ENCODE peak calls at places on chromosomes 2 and 18, in five cellular contexts. One of them, this sample, is unnamed.

GRCh38 chr18:63736856-63737255 is 34.1 kb downstream of the SERPINB11 start:
- DNase-seq in amniotic stem cell: no peak
- DNase-seq in stimulated activated CD8-positive, alpha-beta memory T cell treated with anti-CD3 and anti-CD28 coated beads, Interleukin-7, amount 100 ng/mL, for 1 hour: no peak
- DNase-seq in globus pallidus: no peak
- DNase-seq in H7: no peak
- DNase-seq in this sample: no peak

GRCh38 chr2:108383146-108383830 is 5.5 kb downstream of the SULT1C4 start:
- DNase-seq in globus pallidus: no peak
- DNase-seq in amniotic stem cell: no peak
- DNase-seq in stimulated activated CD8-positive, alpha-beta memory T cell treated with anti-CD3 and anti-CD28 coated beads, Interleukin-7, amount 100 ng/mL, for 1 hour: no peak
- DNase-seq in H7: peak
- DNase-seq in this sample: no peak

GRCh38 chr2:67290451-67290991 is 106.6 kb upstream of the ETAA1 start:
- DNase-seq in globus pallidus: no peak
- DNase-seq in stimulated activated CD8-positive, alpha-beta memory T cell treated with anti-CD3 and anti-CD28 coated beads, Interleukin-7, amount 100 ng/mL, for 1 hour: no peak
- DNase-seq in amniotic stem cell: no peak
- DNase-seq in H7: no peak
- DNase-seq in this sample: no peak

GRCh38 chr2:230060672-230061293 is 7.9 kb downstream of the SLC16A14 start:
- DNase-seq in globus pallidus: no peak
- DNase-seq in amniotic stem cell: no peak
- DNase-seq in stimulated activated CD8-positive, alpha-beta memory T cell treated with anti-CD3 and anti-CD28 coated beads, Interleukin-7, amount 100 ng/mL, for 1 hour: no peak
- DNase-seq in H7: no peak
- DNase-seq in this sample: no peak

GRCh38 chr18:24293254-24293653 is 104.4 kb downstream of the OSBPL1A start:
- DNase-seq in H7: no peak
- DNase-seq in stimulated activated CD8-positive, alpha-beta memory T cell treated with anti-CD3 and anti-CD28 coated beads, Interleukin-7, amount 100 ng/mL, for 1 hour: no peak
- DNase-seq in globus pallidus: no peak
- DNase-seq in amniotic stem cell: no peak
- DNase-seq in this sample: no peak

GRCh38 chr2:235378261-235378660 is 115.6 kb upstream of the AGAP1 start:
- DNase-seq in amniotic stem cell: no peak
- DNase-seq in globus pallidus: peak
- DNase-seq in stimulated activated CD8-positive, alpha-beta memory T cell treated with anti-CD3 and anti-CD28 coated beads, Interleukin-7, amount 100 ng/mL, for 1 hour: no peak
- DNase-seq in H7: no peak
- DNase-seq in this sample: no peak

GRCh38 chr18:14949800-14950415 is 201.9 kb downstream of the ANKRD30B start:
- DNase-seq in stimulated activated CD8-positive, alpha-beta memory T cell treated with anti-CD3 and anti-CD28 coated beads, Interleukin-7, amount 100 ng/mL, for 1 hour: no peak
- DNase-seq in globus pallidus: no peak
- DNase-seq in H7: no peak
- DNase-seq in amniotic stem cell: no peak
- DNase-seq in this sample: no peak

GRCh38 chr2:217698691-217699090 is 304.1 kb downstream of the TNS1 start:
- DNase-seq in amniotic stem cell: no peak
- DNase-seq in H7: no peak
- DNase-seq in globus pallidus: no peak
- DNase-seq in stimulated activated CD8-positive, alpha-beta memory T cell treated with anti-CD3 and anti-CD28 coated beads, Interleukin-7, amount 100 ng/mL, for 1 hour: no peak
- DNase-seq in this sample: no peak

GRCh38 chr2:52220393-52220792 is 1188.5 kb upstream of the NRXN1 start:
- DNase-seq in amniotic stem cell: no peak
- DNase-seq in globus pallidus: no peak
- DNase-seq in stimulated activated CD8-positive, alpha-beta memory T cell treated with anti-CD3 and anti-CD28 coated beads, Interleukin-7, amount 100 ng/mL, for 1 hour: no peak
- DNase-seq in H7: no peak
- DNase-seq in this sample: no peak

GRCh38 chr2:152513681-152514080 is 178.7 kb downstream of the FMNL2 start:
- DNase-seq in stimulated activated CD8-positive, alpha-beta memory T cell treated with anti-CD3 and anti-CD28 coated beads, Interleukin-7, amount 100 ng/mL, for 1 hour: no peak
- DNase-seq in amniotic stem cell: no peak
- DNase-seq in globus pallidus: no peak
- DNase-seq in H7: no peak
- DNase-seq in this sample: no peak

GRCh38 chr18:79754022-79754761 is 43.5 kb upstream of the KCNG2 start:
- DNase-seq in amniotic stem cell: no peak
- DNase-seq in globus pallidus: no peak
- DNase-seq in stimulated activated CD8-positive, alpha-beta memory T cell treated with anti-CD3 and anti-CD28 coated beads, Interleukin-7, amount 100 ng/mL, for 1 hour: no peak
- DNase-seq in H7: no peak
- DNase-seq in this sample: no peak

GRCh38 chr2:40348665-40349064 is 103.2 kb downstream of the SLC8A1 start:
- DNase-seq in globus pallidus: no peak
- DNase-seq in H7: no peak
- DNase-seq in stimulated activated CD8-positive, alpha-beta memory T cell treated with anti-CD3 and anti-CD28 coated beads, Interleukin-7, amount 100 ng/mL, for 1 hour: no peak
- DNase-seq in amniotic stem cell: no peak
- DNase-seq in this sample: no peak

GRCh38 chr2:219571311-219572236 is at the start of gene OBSL1:
- DNase-seq in stimulated activated CD8-positive, alpha-beta memory T cell treated with anti-CD3 and anti-CD28 coated beads, Interleukin-7, amount 100 ng/mL, for 1 hour: no peak
- DNase-seq in H7: peak
- DNase-seq in amniotic stem cell: peak
- DNase-seq in globus pallidus: no peak
- DNase-seq in this sample: peak

GRCh38 chr2:144183744-144184143 is 336.2 kb downstream of the ZEB2 start:
- DNase-seq in H7: peak
- DNase-seq in stimulated activated CD8-positive, alpha-beta memory T cell treated with anti-CD3 and anti-CD28 coated beads, Interleukin-7, amount 100 ng/mL, for 1 hour: peak
- DNase-seq in globus pallidus: no peak
- DNase-seq in amniotic stem cell: peak
- DNase-seq in this sample: no peak

GRCh38 chr2:12177052-12177994 is 430.9 kb downstream of the LPIN1 start:
- DNase-seq in H7: no peak
- DNase-seq in globus pallidus: no peak
- DNase-seq in stimulated activated CD8-positive, alpha-beta memory T cell treated with anti-CD3 and anti-CD28 coated beads, Interleukin-7, amount 100 ng/mL, for 1 hour: no peak
- DNase-seq in amniotic stem cell: peak
- DNase-seq in this sample: no peak

GRCh38 chr2:33380001-33380609 is 96.3 kb upstream of the RASGRP3 start:
- DNase-seq in globus pallidus: no peak
- DNase-seq in amniotic stem cell: no peak
- DNase-seq in H7: no peak
- DNase-seq in stimulated activated CD8-positive, alpha-beta memory T cell treated with anti-CD3 and anti-CD28 coated beads, Interleukin-7, amount 100 ng/mL, for 1 hour: no peak
- DNase-seq in this sample: no peak

GRCh38 chr18:32040936-32041335 is 22.3 kb downstream of the RNF125 start:
- DNase-seq in globus pallidus: no peak
- DNase-seq in amniotic stem cell: no peak
- DNase-seq in stimulated activated CD8-positive, alpha-beta memory T cell treated with anti-CD3 and anti-CD28 coated beads, Interleukin-7, amount 100 ng/mL, for 1 hour: no peak
- DNase-seq in H7: no peak
- DNase-seq in this sample: no peak

GRCh38 chr18:31484461-31484860 is 13.5 kb upstream of the DSG2 start:
- DNase-seq in stimulated activated CD8-positive, alpha-beta memory T cell treated with anti-CD3 and anti-CD28 coated beads, Interleukin-7, amount 100 ng/mL, for 1 hour: no peak
- DNase-seq in globus pallidus: no peak
- DNase-seq in H7: no peak
- DNase-seq in amniotic stem cell: no peak
- DNase-seq in this sample: no peak

GRCh38 chr2:196160101-196160500 is 11.3 kb downstream of the STK17B start:
- DNase-seq in stimulated activated CD8-positive, alpha-beta memory T cell treated with anti-CD3 and anti-CD28 coated beads, Interleukin-7, amount 100 ng/mL, for 1 hour: no peak
- DNase-seq in H7: no peak
- DNase-seq in amniotic stem cell: no peak
- DNase-seq in globus pallidus: peak
- DNase-seq in this sample: no peak